ENCODE peak calls at places on chromosomes 11 and 22, in eight cellular contexts. P is SK-N-SH, C is GM23248, V is HCT116, M is OCI-LY7, D is MM.1S, G is GM23338, T is hepatocyte. B is an unnamed sample.

GRCh38 chr11:77109236-77110019 is 6.8 kb downstream of the OMP start:
- DNase-seq in P (no peak), C (peak), V (no peak), M (no peak), D (no peak), G (no peak), T (no peak), B (no peak)

GRCh38 chr22:43110444-43110926 is at the start of gene BIK:
- DNase-seq in P (peak), C (peak), V (no peak), M (peak), D (peak), G (peak), T (peak), B (peak)

GRCh38 chr11:44638032-44638431 is 72.6 kb downstream of the CD82 start:
- DNase-seq in P (no peak), C (no peak), V (no peak), M (no peak), D (no peak), G (no peak), T (no peak), B (no peak)

GRCh38 chr11:59183768-59184167 is 11.8 kb downstream of the DTX4 start:
- DNase-seq in P (no peak), C (no peak), V (no peak), M (no peak), D (no peak), G (no peak), T (no peak), B (no peak)

GRCh38 chr11:74055938-74056337 is 47.1 kb upstream of the UCP3 start:
- DNase-seq in P (no peak), C (peak), V (peak), M (no peak), D (no peak), G (no peak), T (no peak), B (peak)

GRCh38 chr11:48880021-48880441 is 103.7 kb downstream of the TRIM51G start:
- DNase-seq in P (no peak), C (no peak), V (no peak), M (no peak), D (no peak), G (no peak), T (no peak), B (no peak)

GRCh38 chr22:48665286-48666010 is 1162.2 kb downstream of the BRD1 start:
- DNase-seq in P (peak), C (peak), V (no peak), M (no peak), D (no peak), G (no peak), T (no peak), B (no peak)

GRCh38 chr11:78400701-78401100 is 16.9 kb downstream of the GAB2 start:
- DNase-seq in P (peak), C (no peak), V (no peak), M (no peak), D (no peak), G (no peak), T (no peak), B (no peak)

GRCh38 chr11:121237686-121238658 is 54.6 kb upstream of the SC5D start:
- DNase-seq in P (no peak), C (peak), V (no peak), M (peak), D (no peak), G (no peak), T (no peak), B (peak)

DNA sequence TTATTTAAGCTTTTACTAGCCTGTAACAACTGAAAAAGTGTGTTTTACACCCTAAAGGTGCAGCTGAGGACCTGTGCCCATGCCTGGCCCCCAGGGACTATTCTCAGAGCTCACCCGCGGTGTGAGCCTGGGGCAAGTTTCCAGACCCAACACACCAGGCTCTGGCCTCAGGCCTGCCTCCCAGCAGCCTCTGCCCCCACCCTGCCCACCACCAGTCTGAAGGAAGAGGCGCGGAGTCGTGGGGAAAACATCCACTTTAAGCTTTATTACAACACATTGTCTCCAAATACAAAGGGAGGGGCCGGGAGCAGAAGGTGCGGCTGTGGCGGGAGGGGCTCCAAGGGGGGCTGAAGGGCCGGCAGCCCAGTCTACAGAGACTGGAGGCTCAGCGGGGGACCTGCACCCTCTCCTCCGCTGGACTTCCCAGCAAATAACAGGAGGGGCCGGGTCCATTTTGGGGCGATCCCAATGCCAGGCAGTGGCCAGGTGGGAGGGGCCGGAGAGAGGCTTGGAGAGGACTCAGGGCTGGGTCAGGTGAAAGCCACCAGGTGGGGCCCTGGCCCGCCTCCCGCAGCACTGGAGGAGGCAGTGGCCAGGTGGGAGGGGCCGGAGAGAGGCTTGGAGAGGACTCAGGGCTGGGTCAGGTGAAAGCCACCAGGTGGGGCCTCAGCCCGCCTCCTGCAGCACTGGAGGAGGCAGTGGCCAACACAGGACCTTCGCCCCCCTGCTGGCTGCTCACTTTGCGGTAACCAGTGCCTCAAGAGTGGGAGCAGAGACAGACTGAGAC is 18.1 kb downstream of the DUSP8 start:
- DNase-seq in P (no peak), C (no peak), V (no peak), M (no peak), D (no peak), G (peak), T (peak), B (peak)
- TF ChIP-seq EZH2phosphoT487 in P (no peak), C (no peak), V (no peak), M (no peak), D (no peak), G (no peak), T (no peak), B (no peak)

GRCh38 chr22:37045958-37046357 is 5.6 kb upstream of the KCTD17 start:
- DNase-seq in P (peak), C (peak), V (no peak), M (peak), D (peak), G (peak), T (peak), B (peak)
- H3K4me2 ChIP-seq in P (no peak), C (no peak), V (no peak), M (no peak), D (no peak), G (no peak), T (no peak), B (no peak)

DNA sequence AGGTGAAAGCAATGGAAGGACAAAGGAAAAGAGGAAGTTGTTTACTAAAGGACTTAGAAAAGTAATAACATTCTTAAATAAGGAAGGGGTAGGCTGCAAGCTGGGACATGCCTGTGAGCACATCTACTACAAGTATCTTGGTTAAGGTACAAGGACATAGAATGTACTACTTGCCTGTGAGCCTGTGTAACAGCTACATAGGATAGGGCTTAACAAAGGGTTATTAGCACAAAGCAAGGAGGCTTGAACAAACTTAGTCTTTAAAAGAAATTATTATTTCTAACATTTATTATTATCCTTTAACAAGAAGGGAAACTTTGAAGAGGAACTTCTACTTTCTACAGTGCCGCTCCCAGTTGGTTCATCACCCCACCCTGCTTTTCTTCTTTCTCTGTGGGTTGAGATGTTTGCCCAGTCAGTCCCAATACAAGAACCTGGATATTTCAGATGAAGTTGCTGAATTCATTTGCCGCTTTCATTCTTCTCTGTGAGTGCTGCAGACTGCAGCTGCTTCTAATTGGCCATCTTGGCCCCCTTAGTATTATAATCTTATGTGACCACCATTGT is 87.5 kb downstream of the PRMT3 start:
- DNase-seq in P (no peak), C (no peak), V (no peak), M (no peak), D (no peak), G (no peak), T (no peak), B (no peak)
- H3K4me3 ChIP-seq in P (no peak), C (no peak), V (no peak), M (no peak), D (no peak), G (no peak), T (no peak), B (no peak)

DNA sequence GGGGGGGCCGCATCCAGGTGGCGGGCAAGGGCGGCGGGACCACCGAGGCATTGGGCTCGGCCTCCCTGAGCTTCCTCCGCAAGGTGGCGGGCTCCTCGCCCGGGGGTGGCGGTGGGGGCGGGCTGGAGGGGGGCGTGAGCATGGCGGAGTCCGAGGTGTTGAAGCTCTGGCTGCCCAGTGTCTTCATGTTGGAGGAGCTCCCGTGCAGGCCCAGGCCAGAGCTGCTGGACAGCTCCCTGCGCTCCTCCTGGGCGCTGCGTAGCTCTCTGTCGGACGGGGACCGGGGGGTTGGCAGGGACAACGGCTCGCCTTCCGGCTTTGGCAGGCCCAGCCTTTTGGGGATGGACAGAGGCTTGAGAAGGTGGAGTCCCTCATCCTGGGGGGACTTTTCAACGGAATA is 43.9 kb upstream of the BID start:
- DNase-seq in P (no peak), C (no peak), V (no peak), M (no peak), D (no peak), G (no peak), T (no peak), B (no peak)
- TF ChIP-seq EZH2phosphoT487 in P (no peak), C (no peak), V (no peak), M (no peak), D (no peak), G (no peak), T (no peak), B (no peak)

GRCh38 chr22:19748139-19748538 is 12.4 kb upstream of the TBX1 start:
- DNase-seq in P (no peak), C (no peak), V (no peak), M (no peak), D (no peak), G (no peak), T (no peak), B (no peak)

GRCh38 chr22:19750666-19751490 is 9.7 kb upstream of the TBX1 start:
- DNase-seq in P (no peak), C (no peak), V (no peak), M (no peak), D (no peak), G (no peak), T (no peak), B (peak)

GRCh38 chr22:19748991-19749665 is 11.4 kb upstream of the TBX1 start:
- DNase-seq in P (no peak), C (no peak), V (no peak), M (no peak), D (no peak), G (no peak), T (no peak), B (no peak)

GRCh38 chr22:19751497-19752245 is 8.9 kb upstream of the TBX1 start:
- DNase-seq in P (no peak), C (no peak), V (no peak), M (no peak), D (no peak), G (no peak), T (no peak), B (peak)

DNA sequence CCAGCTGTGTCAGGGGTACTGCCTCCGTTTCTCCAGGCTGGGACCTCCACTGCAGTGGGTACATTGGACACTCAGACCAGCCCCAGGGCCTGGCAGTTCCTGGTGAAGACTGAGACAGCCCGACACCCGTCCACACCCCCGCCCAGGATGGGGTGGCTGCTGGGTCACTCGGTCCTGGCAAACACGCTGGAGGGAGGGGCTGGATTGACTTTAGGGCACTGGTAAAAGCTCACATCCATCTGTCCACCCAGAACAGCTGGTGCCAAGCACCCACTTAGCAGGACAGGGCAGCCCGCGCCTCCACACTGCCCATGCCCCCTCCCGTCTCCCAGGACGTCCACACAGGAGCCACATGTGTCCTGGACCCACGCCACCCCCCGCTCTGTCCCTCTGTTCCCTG is 10.7 kb upstream of the TBX1 start:
- DNase-seq in P (no peak), C (no peak), V (no peak), M (no peak), D (no peak), G (no peak), T (no peak), B (no peak)
- H3K4me2 ChIP-seq in P (no peak), C (no peak), V (no peak), M (no peak), D (no peak), G (no peak), T (no peak), B (no peak)

GRCh38 chr22:45031629-45032403 is 22.0 kb upstream of the PHF21B start:
- DNase-seq in P (no peak), C (no peak), V (no peak), M (no peak), D (no peak), G (peak), T (no peak), B (no peak)
- H3K4me3 ChIP-seq in P (no peak), C (no peak), V (no peak), M (no peak), D (no peak), G (no peak), T (no peak), B (no peak)

GRCh38 chr11:17389205-17389956 is 922 bp upstream of the KCNJ11 start:
- DNase-seq in P (peak), C (peak), V (peak), M (peak), D (peak), G (peak), T (peak), B (peak)
- TF ChIP-seq EZH2phosphoT487 in P (no peak), C (no peak), V (no peak), M (no peak), D (no peak), G (no peak), T (no peak), B (no peak)

B was measured in PC-3.